ENCODE peak calls at places on chromosome 21, in four cellular contexts. L is IMR-90, J is mesendoderm, W is H1. M is an unnamed sample.

GRCh38 chr21:31255846-31256395 is 88.1 kb downstream of the TIAM1 start:
- DNase-seq in W (no peak), L (no peak), J (no peak), M (no peak)

GRCh38 chr21:46456750-46457149 is 1.9 kb upstream of the DIP2A start:
- DNase-seq in J (no peak), L (no peak), W (no peak), M (no peak)

GRCh38 chr21:16420086-16420724 is 690.4 kb downstream of the USP25 start:
- DNase-seq in J (no peak), W (no peak), L (peak; percentile 18), M (no peak)

GRCh38 chr21:36188081-36188681 is 31.6 kb downstream of the DOP1B start:
- DNase-seq in W (no peak), J (no peak), L (no peak), M (no peak)

GRCh38 chr21:38861006-38861405 is 55.3 kb downstream of the ETS2 start:
- DNase-seq in W (no peak), J (no peak), L (no peak), M (no peak)

GRCh38 chr21:44711327-44712202 is at the start of gene TSPEAR:
- DNase-seq in J (peak; percentile 76), L (no peak), W (peak; percentile 65), M (peak; percentile 47)

GRCh38 chr21:20108976-20109375 is 889.2 kb upstream of the NCAM2 start:
- DNase-seq in L (no peak), W (no peak), J (no peak), M (no peak)

GRCh38 chr21:44932366-44933181 is 7.3 kb upstream of the SLX9 start:
- DNase-seq in W (no peak), L (no peak), J (no peak), M (no peak)

GRCh38 chr21:45981154-45981606 is 390 bp upstream of the COL6A1 start:
- DNase-seq in L (peak; percentile 88), J (peak; percentile 97), W (peak; percentile 85), M (peak; percentile 91)

GRCh38 chr21:31612889-31613785 is 46.4 kb upstream of the SOD1 start:
- DNase-seq in L (peak; percentile 15), W (no peak), J (no peak), M (no peak)

GRCh38 chr21:45148316-45149000 is 74.1 kb downstream of the ADARB1 start:
- DNase-seq in J (no peak), L (no peak), W (peak; percentile 40), M (no peak)

GRCh38 chr21:33064623-33064996 is 5.3 kb upstream of the OLIG1 start:
- DNase-seq in J (no peak), W (no peak), L (no peak), M (peak; percentile 51)

GRCh38 chr21:25568230-25568629 is 39.1 kb downstream of the MRPL39 start:
- DNase-seq in L (peak; percentile 78), J (peak; percentile 11), W (no peak), M (no peak)

GRCh38 chr21:44994581-44995171 is 54.8 kb downstream of the SLX9 start:
- DNase-seq in J (no peak), L (no peak), W (no peak), M (no peak)

GRCh38 chr21:43935711-43936110 is 70.7 kb downstream of the AGPAT3 start:
- DNase-seq in J (no peak), W (no peak), L (no peak), M (no peak)

GRCh38 chr21:17805966-17806365 is 13.2 kb downstream of the C21orf91 start:
- DNase-seq in W (no peak), J (no peak), L (no peak), M (no peak)
- H3K56ac ChIP-seq in W (no peak overlapping the region), J (no peak overlapping the region), L (no peak overlapping the region), M (no peak overlapping the region)

GRCh38 chr21:41620541-41620940 is 112.6 kb upstream of the TMPRSS2 start:
- DNase-seq in L (no peak), W (no peak), J (no peak), M (no peak)
- H3K56ac ChIP-seq in L (no peak overlapping the region), W (no peak overlapping the region), J (no peak overlapping the region), M (no peak overlapping the region)

DNA sequence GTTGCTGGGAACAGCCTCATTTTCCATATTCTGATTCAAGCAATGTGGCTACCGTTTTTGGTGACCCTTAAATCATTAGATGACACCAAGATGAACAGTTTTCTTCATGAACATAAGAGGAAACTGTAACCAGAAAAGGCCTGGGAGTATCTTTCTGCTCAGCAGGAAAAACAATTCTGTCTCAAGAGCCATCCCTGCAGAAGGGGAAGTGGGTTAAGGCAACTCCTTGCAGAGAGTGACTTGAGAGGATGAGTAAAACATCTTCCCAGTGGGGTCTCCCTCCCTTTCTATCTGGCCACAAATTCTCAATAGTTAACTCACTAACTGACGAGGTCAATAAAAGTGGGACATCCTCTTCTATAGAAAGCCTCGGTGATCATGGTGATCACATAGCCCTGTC is 187.6 kb upstream of the NRIP1 start:
- DNase-seq in W (no peak), L (no peak), J (no peak), M (no peak)
- H3K56ac ChIP-seq in W (no peak overlapping the region), L (no peak overlapping the region), J (no peak overlapping the region), M (no peak overlapping the region)

DNA sequence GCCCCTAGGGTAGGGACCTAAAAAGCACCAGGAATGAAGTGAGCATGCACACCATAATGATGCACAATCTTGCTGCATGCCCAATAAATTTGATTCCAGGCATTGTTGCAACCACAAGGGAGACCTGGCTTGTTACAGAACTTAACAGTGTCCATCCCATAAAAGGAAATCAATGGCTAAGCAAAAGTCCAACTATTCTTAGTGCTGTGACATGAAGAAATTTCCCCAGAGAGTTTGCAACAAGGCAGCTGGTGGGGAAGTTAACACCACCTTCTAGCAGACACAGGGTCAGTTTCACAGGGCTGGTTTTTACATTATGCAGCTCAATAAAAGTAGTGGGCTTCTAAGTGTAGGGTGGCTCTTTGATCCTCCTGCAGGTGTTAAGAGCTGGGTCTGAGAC is 221.1 kb downstream of the KCNJ6 start:
- DNase-seq in J (no peak), L (no peak), W (no peak), M (no peak)
- H3K56ac ChIP-seq in J (no peak overlapping the region), L (no peak overlapping the region), W (no peak overlapping the region), M (no peak overlapping the region)

DNA sequence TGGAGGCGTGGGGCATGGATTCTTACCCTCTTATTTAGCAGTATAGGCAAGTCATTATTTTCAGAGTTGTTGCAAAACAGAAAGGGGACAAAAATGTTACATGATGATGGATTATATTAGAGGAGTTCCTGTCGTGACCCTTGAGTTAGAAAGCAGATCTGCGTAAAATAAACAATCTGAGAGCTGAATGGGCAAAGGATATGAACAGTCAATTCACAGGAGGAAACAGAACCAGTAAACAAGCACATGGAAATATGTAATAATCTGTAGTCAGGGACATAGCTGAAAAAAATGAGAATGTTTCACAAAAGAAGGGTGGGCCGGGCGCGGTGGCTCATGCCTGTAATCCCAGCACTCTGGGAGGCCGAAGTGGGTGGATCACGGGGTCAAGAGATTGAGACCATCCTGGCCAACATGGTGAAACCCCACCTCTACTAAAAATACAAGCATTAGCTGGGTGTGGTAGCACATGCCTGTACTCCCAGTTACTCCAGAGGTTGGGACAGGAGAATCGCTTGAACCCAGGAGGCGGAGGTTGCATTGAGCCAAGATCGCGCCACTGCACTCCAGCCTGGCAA is 20.9 kb downstream of the RCAN1 start:
- DNase-seq in W (peak; percentile 8), L (no peak), J (no peak), M (no peak)
- H3K56ac ChIP-seq in W (no peak overlapping the region), L (no peak overlapping the region), J (no peak overlapping the region), M (no peak overlapping the region)

GRCh38 chr21:37797403-37797802 is 118.9 kb downstream of the KCNJ6 start:
- DNase-seq in J (no peak), W (no peak), L (no peak), M (no peak)

GRCh38 chr21:37800122-37800455 is 116.2 kb downstream of the KCNJ6 start:
- DNase-seq in L (no peak), J (no peak), W (no peak), M (no peak)

GRCh38 chr21:37796011-37796410 is 120.2 kb downstream of the KCNJ6 start:
- DNase-seq in L (no peak), J (no peak), W (no peak), M (no peak)

GRCh38 chr21:37800496-37801061 is 115.7 kb downstream of the KCNJ6 start:
- DNase-seq in J (peak; percentile 55), L (peak; percentile 25), W (no peak), M (no peak)

DNA sequence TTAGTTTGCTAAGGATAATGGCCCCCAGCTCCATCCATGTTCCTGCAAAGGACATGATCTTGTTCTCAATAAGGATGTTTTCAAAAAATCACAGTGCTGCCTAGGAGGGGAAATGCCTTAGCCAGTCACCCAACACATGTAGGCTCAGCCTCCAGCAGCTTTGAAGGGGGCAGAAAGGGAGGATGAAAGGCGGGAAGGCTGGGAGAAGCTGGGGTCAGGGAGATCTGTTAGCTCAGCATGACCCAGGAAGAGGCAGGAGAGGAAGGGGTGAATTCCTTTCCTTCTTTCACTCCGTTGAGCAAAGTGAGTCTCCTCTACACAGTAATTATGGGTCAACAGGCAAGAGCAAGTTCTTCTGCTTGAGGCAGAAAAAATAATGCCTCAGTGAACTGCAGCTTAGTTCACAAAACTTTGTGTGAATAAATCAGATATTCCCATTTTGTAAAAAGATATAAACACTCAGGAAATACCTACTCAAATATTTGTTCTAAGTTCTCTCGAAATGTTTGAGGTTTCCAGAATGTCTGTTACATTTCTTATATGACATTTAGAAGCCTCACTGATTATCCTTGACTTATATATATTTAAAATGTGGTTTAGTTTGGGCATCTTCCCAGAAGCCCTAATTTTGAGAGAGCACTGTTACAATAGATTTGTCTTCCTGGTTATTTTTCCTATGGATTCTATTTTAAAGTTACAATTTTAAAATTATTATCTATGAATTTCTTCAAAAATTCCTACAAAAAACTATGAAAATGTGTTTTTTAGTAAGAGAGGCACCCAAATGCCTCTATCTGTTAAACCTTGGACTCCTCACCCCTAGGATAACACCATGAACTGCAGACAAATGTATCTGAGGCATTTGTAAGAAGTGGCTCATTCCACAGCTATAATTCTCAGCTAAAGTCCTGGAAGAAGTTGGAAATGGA is 116.8 kb downstream of the KCNJ6 start:
- DNase-seq in L (peak; percentile 16), W (no peak), J (peak; percentile 14), M (no peak)
- H3K56ac ChIP-seq in L (peak overlapping the region; percentile 54), W (no peak overlapping the region), J (no peak overlapping the region), M (no peak overlapping the region)

GRCh38 chr21:28099296-28099695 is 893.4 kb downstream of the LTN1 start:
- DNase-seq in W (no peak), J (no peak), L (peak; percentile 10), M (no peak)
- H3K56ac ChIP-seq in W (no peak overlapping the region), J (no peak overlapping the region), L (no peak overlapping the region), M (no peak overlapping the region)